ENCODE peak calls at places on chromosomes 12 and 14, in nine cellular contexts. N, J, Q, T, H, E, B, F and W are unnamed samples.
A peak's percentile ranks its signal among the peaks of the same experiment; 100 is the strongest.

GRCh38 chr14:97379091-97379531 is 581.9 kb downstream of the VRK1 start:
- DNase-seq in T (no peak), B (no peak), F (no peak), H (peak; percentile 65), N (no peak), E (no peak), J (no peak), Q (no peak), W (no peak)

GRCh38 chr12:16474801-16475200 is 127.4 kb downstream of the MGST1 start:
- DNase-seq in B (no peak), N (no peak), E (no peak), T (no peak), J (no peak), F (no peak), H (no peak), Q (no peak), W (no peak)

GRCh38 chr12:25155031-25155576 is 39.9 kb downstream of the DNAI7 start:
- DNase-seq in T (no peak), J (no peak), N (peak; percentile 57), F (no peak), E (no peak), Q (no peak), B (peak; percentile 51), H (no peak), W (no peak)

GRCh38 chr12:111363578-111363977 is 5.3 kb downstream of the PHETA1 start:
- DNase-seq in J (no peak), T (no peak), E (no peak), Q (no peak), H (no peak), N (peak; percentile 78), B (no peak), F (no peak), W (no peak)

GRCh38 chr12:538731-539539 is 79.2 kb downstream of the B4GALNT3 start:
- DNase-seq in T (peak; percentile 86), B (no peak), F (peak; percentile 52), N (peak; percentile 61), E (no peak), H (peak; percentile 34), Q (peak; percentile 36), J (no peak), W (no peak)

GRCh38 chr12:102010265-102010994 is 51.4 kb downstream of the WASHC3 start:
- DNase-seq in J (no peak), H (no peak), B (no peak), F (no peak), T (no peak), Q (no peak), E (no peak), N (peak; percentile 8), W (no peak)

GRCh38 chr14:93040443-93040842 is 75.3 kb downstream of the ITPK1 start:
- DNase-seq in T (no peak), N (no peak), J (no peak), B (no peak), F (no peak), Q (no peak), E (no peak), H (no peak), W (no peak)

GRCh38 chr12:92593734-92594402 is 108.9 kb upstream of the PLEKHG7 start:
- DNase-seq in H (peak; percentile 86), J (peak; percentile 69), B (peak; percentile 78), Q (peak; percentile 26), E (peak; percentile 45), T (no peak), N (peak; percentile 99), F (no peak), W (no peak)

GRCh38 chr12:101962486-101962885 is 85.1 kb downstream of the DRAM1 start:
- DNase-seq in H (no peak), B (no peak), T (no peak), J (no peak), F (peak; percentile 51), N (peak; percentile 18), E (no peak), Q (no peak), W (no peak)

GRCh38 chr12:3962661-3963483 is 89.7 kb upstream of the PARP11 start:
- DNase-seq in Q (no peak), B (no peak), E (no peak), N (no peak), H (peak; percentile 79), J (no peak), T (no peak), F (no peak), W (no peak)

GRCh38 chr12:53074290-53074998 is 4.7 kb downstream of the SPRYD3 start:
- DNase-seq in N (no peak), T (peak; percentile 36), H (no peak), B (no peak), F (no peak), Q (peak; percentile 9), E (no peak), J (no peak), W (no peak)

GRCh38 chr14:96497087-96497486 is 5.1 kb upstream of the PAPOLA start:
- DNase-seq in E (no peak), H (peak; percentile 16), B (peak; percentile 38), F (no peak), N (no peak), J (no peak), Q (no peak), T (no peak), W (no peak)

GRCh38 chr12:122350444-122350843 is 72.0 kb downstream of the CLIP1 start:
- DNase-seq in H (no peak), J (no peak), Q (no peak), N (peak; percentile 51), T (no peak), B (no peak), F (no peak), E (no peak), W (no peak)

GRCh38 chr14:38261620-38262019 is 5.7 kb upstream of the CLEC14A start:
- DNase-seq in F (no peak), T (no peak), E (no peak), H (no peak), B (no peak), N (peak; percentile 16), J (no peak), Q (no peak), W (no peak)

GRCh38 chr14:70425349-70425748 is 8.5 kb upstream of the SYNJ2BP start:
- DNase-seq in N (no peak), B (no peak), T (no peak), Q (no peak), E (no peak), J (no peak), H (no peak), F (no peak), W (no peak)

GRCh38 chr14:67133595-67134441 is 55.4 kb upstream of the GARIN2 start:
- DNase-seq in F (no peak), H (no peak), T (no peak), J (no peak), E (no peak), N (no peak), B (no peak), Q (no peak), W (no peak)

DNA sequence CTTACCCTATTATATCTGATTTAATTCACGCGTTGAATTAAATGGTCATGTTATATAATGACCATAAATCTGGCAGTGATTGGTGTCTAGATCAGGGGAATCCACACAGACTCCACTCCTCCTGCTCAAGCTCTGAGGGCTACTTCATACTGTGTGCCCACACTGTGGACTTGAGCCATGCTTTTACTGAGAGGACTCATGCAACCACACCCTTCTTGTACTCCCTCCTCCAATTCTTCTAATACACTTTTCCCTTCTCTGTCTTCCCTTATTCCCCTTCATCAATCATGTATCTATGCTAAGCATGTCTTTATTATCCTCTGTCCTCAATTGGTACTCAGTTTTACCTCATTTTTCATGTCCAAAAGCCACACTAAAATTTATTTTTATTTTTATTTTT is 37.7 kb upstream of the LRFN5 start:
- DNase-seq in F (no peak), H (no peak), N (no peak), Q (no peak), E (no peak), B (no peak), J (no peak), T (no peak), W (no peak)
- TF ChIP-seq CTCF in F (no peak), H (no peak), N (no peak), Q (no peak), E (no peak), B (no peak), J (no peak), T (no peak), W (no peak)

DNA sequence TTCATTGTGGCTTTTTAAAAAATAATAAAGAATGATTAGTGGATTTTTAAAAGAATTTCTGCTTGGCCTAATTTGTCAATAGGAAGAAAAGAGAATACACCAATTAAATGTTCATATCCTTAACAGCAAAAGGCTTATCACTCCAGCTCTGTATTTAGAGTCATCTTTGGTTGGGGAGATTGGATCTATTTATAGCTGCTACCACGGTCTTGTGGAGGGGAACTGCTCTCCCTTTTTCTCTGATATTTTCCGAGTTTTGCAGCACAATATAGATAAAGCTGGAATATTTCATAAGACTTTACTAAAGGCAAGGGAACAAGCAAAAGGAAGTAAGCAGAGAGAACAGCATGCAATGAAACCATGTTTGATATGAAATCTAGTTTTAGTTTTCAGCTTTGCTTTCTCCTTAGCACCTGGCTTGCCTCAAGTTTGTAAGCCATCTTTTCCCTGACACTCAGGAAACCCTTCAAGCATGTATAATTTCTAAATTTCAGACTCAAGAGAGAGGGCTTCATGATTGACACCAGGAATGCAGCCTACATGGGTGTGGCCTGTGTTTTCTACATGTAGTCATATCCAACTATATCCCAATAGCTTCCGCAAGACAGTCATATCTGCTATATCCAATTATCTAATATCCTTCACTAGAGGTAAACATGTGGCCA is 35.2 kb downstream of the BRMS1L start:
- DNase-seq in B (no peak), F (no peak), N (no peak), E (no peak), Q (no peak), J (no peak), T (no peak), H (no peak), W (no peak)
- TF ChIP-seq CTCF in B (no peak), F (no peak), N (no peak), E (no peak), Q (no peak), J (no peak), T (no peak), H (no peak), W (no peak)

DNA sequence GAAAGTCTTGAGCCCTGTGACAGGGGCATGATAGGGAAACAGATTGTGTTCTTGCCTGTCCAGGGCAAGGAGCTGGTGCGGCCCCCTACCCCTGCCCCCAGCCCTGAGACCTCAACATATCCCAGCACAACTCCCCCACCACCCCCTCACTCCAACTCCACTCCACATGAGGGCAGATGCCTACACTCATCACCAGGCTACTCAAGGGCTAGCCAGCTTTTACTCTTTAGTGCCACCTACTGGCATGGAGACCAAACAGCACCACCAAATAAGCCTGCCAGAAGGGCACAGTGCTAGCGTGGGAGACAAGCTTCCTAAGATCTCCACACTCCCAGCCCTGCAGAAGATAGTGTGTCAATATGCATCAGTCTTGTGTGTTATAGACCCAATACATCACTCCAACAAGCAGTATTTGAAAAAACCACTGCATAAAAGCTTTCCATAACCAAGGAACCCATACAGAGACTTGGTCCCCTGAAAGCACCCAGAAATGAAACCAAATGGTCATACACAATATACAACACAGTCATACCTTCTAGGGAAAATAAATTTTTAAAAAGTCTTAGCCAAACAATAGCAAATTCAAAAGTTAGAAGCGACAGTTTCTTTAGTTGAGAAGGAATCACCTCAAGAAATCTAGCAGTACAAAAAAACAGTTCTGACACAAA is 154.4 kb downstream of the KCNK10 start:
- DNase-seq in E (no peak), N (peak; percentile 61), J (peak; percentile 63), B (no peak), H (peak; percentile 70), F (peak; percentile 38), Q (peak; percentile 22), T (no peak), W (no peak)
- TF ChIP-seq CTCF in E (no peak), N (peak; percentile 91), J (peak; percentile 68), B (peak; percentile 45), H (peak; percentile 74), F (peak; percentile 68), Q (peak; percentile 20), T (peak; percentile 78), W (no peak)

GRCh38 chr14:59330455-59330854 is 134.7 kb downstream of the GPR135 start:
- DNase-seq in F (no peak), J (no peak), H (no peak), N (no peak), B (no peak), Q (no peak), T (no peak), E (no peak), W (no peak)
- TF ChIP-seq CTCF in F (no peak), J (no peak), H (no peak), N (no peak), B (no peak), Q (no peak), T (no peak), E (no peak), W (no peak)